ENCODE peak calls at places on chromosomes 2 and 18, in eight cellular contexts. One of them, this sample, is unnamed.

GRCh38 chr2:73851274-73851673 is 22.5 kb downstream of the STAMBP start:
- DNase-seq in OCI-LY7: peak
- DNase-seq in heart left ventricle: no peak
- DNase-seq in RWPE1: peak
- DNase-seq in cardiac muscle cell: no peak
- DNase-seq in lung: no peak
- DNase-seq in SK-N-MC: no peak
- DNase-seq in CD8-positive, alpha-beta T cell: no peak
- DNase-seq in this sample: no peak

GRCh38 chr2:219230201-219230540 is 565 bp downstream of the ANKZF1 start:
- DNase-seq in CD8-positive, alpha-beta T cell: peak
- DNase-seq in RWPE1: peak
- DNase-seq in cardiac muscle cell: peak
- DNase-seq in heart left ventricle: no peak
- DNase-seq in SK-N-MC: no peak
- DNase-seq in OCI-LY7: peak
- DNase-seq in lung: peak
- DNase-seq in this sample: no peak

GRCh38 chr2:156329031-156329921 is 3.2 kb downstream of the NR4A2 start:
- DNase-seq in SK-N-MC: no peak
- DNase-seq in RWPE1: no peak
- DNase-seq in CD8-positive, alpha-beta T cell: peak
- DNase-seq in OCI-LY7: no peak
- DNase-seq in lung: no peak
- DNase-seq in heart left ventricle: no peak
- DNase-seq in cardiac muscle cell: peak
- DNase-seq in this sample: no peak

GRCh38 chr2:178404380-178404767 is 46.6 kb downstream of the PRKRA start:
- DNase-seq in lung: no peak
- DNase-seq in cardiac muscle cell: no peak
- DNase-seq in heart left ventricle: no peak
- DNase-seq in RWPE1: no peak
- DNase-seq in CD8-positive, alpha-beta T cell: no peak
- DNase-seq in SK-N-MC: no peak
- DNase-seq in OCI-LY7: peak
- DNase-seq in this sample: no peak

GRCh38 chr2:164178835-164179470 is 442.3 kb downstream of the GRB14 start:
- DNase-seq in lung: no peak
- DNase-seq in CD8-positive, alpha-beta T cell: no peak
- DNase-seq in SK-N-MC: no peak
- DNase-seq in heart left ventricle: no peak
- DNase-seq in RWPE1: no peak
- DNase-seq in OCI-LY7: no peak
- DNase-seq in cardiac muscle cell: no peak
- DNase-seq in this sample: no peak

GRCh38 chr18:49815927-49816326 is 2.6 kb upstream of the ACAA2 start:
- DNase-seq in lung: no peak
- DNase-seq in OCI-LY7: no peak
- DNase-seq in CD8-positive, alpha-beta T cell: no peak
- DNase-seq in SK-N-MC: no peak
- DNase-seq in heart left ventricle: no peak
- DNase-seq in cardiac muscle cell: no peak
- DNase-seq in RWPE1: no peak
- DNase-seq in this sample: no peak

GRCh38 chr2:65377556-65378307 is 54.7 kb downstream of the SPRED2 start:
- DNase-seq in lung: no peak
- DNase-seq in cardiac muscle cell: no peak
- DNase-seq in RWPE1: peak
- DNase-seq in CD8-positive, alpha-beta T cell: no peak
- DNase-seq in SK-N-MC: peak
- DNase-seq in OCI-LY7: no peak
- DNase-seq in heart left ventricle: no peak
- DNase-seq in this sample: no peak

GRCh38 chr2:120222186-120223033 is 790 bp downstream of the TMEM185B start:
- DNase-seq in SK-N-MC: no peak
- DNase-seq in CD8-positive, alpha-beta T cell: no peak
- DNase-seq in RWPE1: no peak
- DNase-seq in cardiac muscle cell: no peak
- DNase-seq in lung: no peak
- DNase-seq in OCI-LY7: no peak
- DNase-seq in heart left ventricle: no peak
- DNase-seq in this sample: no peak

GRCh38 chr2:73257021-73257420 is 22.9 kb downstream of the CCT7 start:
- DNase-seq in RWPE1: no peak
- DNase-seq in cardiac muscle cell: no peak
- DNase-seq in OCI-LY7: no peak
- DNase-seq in heart left ventricle: no peak
- DNase-seq in CD8-positive, alpha-beta T cell: no peak
- DNase-seq in lung: no peak
- DNase-seq in SK-N-MC: no peak
- DNase-seq in this sample: no peak

GRCh38 chr2:238974061-238974460 is 126.2 kb downstream of the TWIST2 start:
- DNase-seq in cardiac muscle cell: no peak
- DNase-seq in heart left ventricle: no peak
- DNase-seq in SK-N-MC: no peak
- DNase-seq in CD8-positive, alpha-beta T cell: no peak
- DNase-seq in OCI-LY7: no peak
- DNase-seq in RWPE1: peak
- DNase-seq in lung: no peak
- DNase-seq in this sample: no peak

GRCh38 chr2:18378020-18378653 is 182.3 kb downstream of the RDH14 start:
- DNase-seq in OCI-LY7: peak
- DNase-seq in CD8-positive, alpha-beta T cell: peak
- DNase-seq in lung: no peak
- DNase-seq in SK-N-MC: no peak
- DNase-seq in RWPE1: peak
- DNase-seq in heart left ventricle: peak
- DNase-seq in cardiac muscle cell: peak
- DNase-seq in this sample: peak

GRCh38 chr2:232541195-232541960 is 1.9 kb downstream of the CHRNG start:
- DNase-seq in CD8-positive, alpha-beta T cell: no peak
- DNase-seq in SK-N-MC: no peak
- DNase-seq in cardiac muscle cell: no peak
- DNase-seq in RWPE1: no peak
- DNase-seq in OCI-LY7: no peak
- DNase-seq in heart left ventricle: no peak
- DNase-seq in lung: no peak
- DNase-seq in this sample: no peak

GRCh38 chr2:212392544-212392943 is 146.1 kb downstream of the ERBB4 start:
- DNase-seq in OCI-LY7: no peak
- DNase-seq in heart left ventricle: no peak
- DNase-seq in cardiac muscle cell: no peak
- DNase-seq in CD8-positive, alpha-beta T cell: no peak
- DNase-seq in RWPE1: no peak
- DNase-seq in SK-N-MC: no peak
- DNase-seq in lung: no peak
- DNase-seq in this sample: no peak

GRCh38 chr2:229141626-229142025 is 129.5 kb downstream of the PID1 start:
- DNase-seq in SK-N-MC: no peak
- DNase-seq in CD8-positive, alpha-beta T cell: no peak
- DNase-seq in cardiac muscle cell: no peak
- DNase-seq in RWPE1: peak
- DNase-seq in heart left ventricle: no peak
- DNase-seq in OCI-LY7: no peak
- DNase-seq in lung: no peak
- DNase-seq in this sample: no peak

GRCh38 chr2:102508863-102509262 is 35.8 kb downstream of the SLC9A4 start:
- DNase-seq in lung: no peak
- DNase-seq in CD8-positive, alpha-beta T cell: no peak
- DNase-seq in SK-N-MC: no peak
- DNase-seq in heart left ventricle: no peak
- DNase-seq in OCI-LY7: no peak
- DNase-seq in cardiac muscle cell: no peak
- DNase-seq in RWPE1: no peak
- DNase-seq in this sample: no peak

GRCh38 chr18:44518091-44518490 is 162.6 kb upstream of the SETBP1 start:
- DNase-seq in RWPE1: no peak
- DNase-seq in cardiac muscle cell: no peak
- DNase-seq in heart left ventricle: no peak
- DNase-seq in OCI-LY7: no peak
- DNase-seq in SK-N-MC: no peak
- DNase-seq in CD8-positive, alpha-beta T cell: no peak
- DNase-seq in lung: no peak
- DNase-seq in this sample: no peak

GRCh38 chr2:54574107-54574859 is 118.2 kb downstream of the SPTBN1 start:
- DNase-seq in lung: peak
- DNase-seq in RWPE1: no peak
- DNase-seq in SK-N-MC: no peak
- DNase-seq in CD8-positive, alpha-beta T cell: peak
- DNase-seq in OCI-LY7: peak
- DNase-seq in heart left ventricle: peak
- DNase-seq in cardiac muscle cell: no peak
- DNase-seq in this sample: no peak

GRCh38 chr2:3349211-3349693 is 28.4 kb downstream of the EIPR1 start:
- DNase-seq in OCI-LY7: no peak
- DNase-seq in SK-N-MC: no peak
- DNase-seq in cardiac muscle cell: no peak
- DNase-seq in heart left ventricle: no peak
- DNase-seq in RWPE1: no peak
- DNase-seq in CD8-positive, alpha-beta T cell: no peak
- DNase-seq in lung: no peak
- DNase-seq in this sample: peak
- H3K27ac ChIP-seq in OCI-LY7: no peak
- H3K27ac ChIP-seq in SK-N-MC: no peak
- H3K27ac ChIP-seq in cardiac muscle cell: no peak
- H3K27ac ChIP-seq in heart left ventricle: no peak
- H3K27ac ChIP-seq in RWPE1: no peak
- H3K27ac ChIP-seq in CD8-positive, alpha-beta T cell: no peak
- H3K27ac ChIP-seq in lung: no peak
- H3K27ac ChIP-seq in this sample: no peak

DNA sequence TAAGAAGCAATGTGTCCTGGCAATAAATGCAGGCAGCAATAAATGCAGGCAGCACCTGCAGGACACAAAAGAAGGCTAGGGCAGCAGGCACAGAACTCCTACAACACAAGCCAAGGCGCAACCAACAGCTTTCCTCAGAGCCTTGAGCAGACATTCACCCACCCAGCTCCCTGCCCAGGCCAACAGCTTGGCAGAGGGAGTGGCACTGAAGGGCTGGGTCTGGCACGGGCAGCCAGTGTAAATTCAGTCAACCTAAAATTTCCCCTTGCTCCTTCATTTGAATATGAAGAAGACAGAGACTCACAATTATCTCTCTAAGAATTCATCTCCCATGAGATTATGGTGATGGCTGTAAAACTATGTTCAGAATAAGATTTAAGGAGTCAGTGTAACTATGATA is 35.4 kb downstream of the AAK1 start:
- DNase-seq in cardiac muscle cell: no peak
- DNase-seq in SK-N-MC: no peak
- DNase-seq in heart left ventricle: no peak
- DNase-seq in OCI-LY7: no peak
- DNase-seq in CD8-positive, alpha-beta T cell: no peak
- DNase-seq in RWPE1: no peak
- DNase-seq in lung: no peak
- DNase-seq in this sample: no peak
- H3K27ac ChIP-seq in cardiac muscle cell: no peak
- H3K27ac ChIP-seq in SK-N-MC: no peak
- H3K27ac ChIP-seq in heart left ventricle: no peak
- H3K27ac ChIP-seq in OCI-LY7: no peak
- H3K27ac ChIP-seq in CD8-positive, alpha-beta T cell: no peak
- H3K27ac ChIP-seq in RWPE1: no peak
- H3K27ac ChIP-seq in lung: no peak
- H3K27ac ChIP-seq in this sample: no peak

DNA sequence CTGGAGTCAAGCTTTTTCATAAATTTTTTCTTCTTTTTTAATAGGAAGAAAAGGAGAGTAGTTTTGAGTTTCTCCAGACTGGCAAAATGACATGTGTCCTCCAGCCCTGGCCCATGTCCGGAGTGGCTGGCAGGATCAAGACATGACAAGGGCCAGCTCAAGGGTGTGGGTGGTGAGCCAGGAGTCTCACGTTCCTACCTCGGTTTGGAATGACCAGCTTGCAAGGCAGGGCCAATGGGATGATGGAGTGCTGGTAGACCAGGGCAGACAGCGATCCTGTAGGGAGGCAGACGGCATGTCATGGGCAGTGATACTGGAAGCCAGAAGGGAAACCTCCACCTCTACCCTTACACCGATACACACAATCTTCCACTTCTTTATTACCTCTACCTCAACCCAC is 190.6 kb downstream of the TNS1 start:
- DNase-seq in CD8-positive, alpha-beta T cell: no peak
- DNase-seq in cardiac muscle cell: no peak
- DNase-seq in SK-N-MC: no peak
- DNase-seq in OCI-LY7: no peak
- DNase-seq in lung: no peak
- DNase-seq in heart left ventricle: no peak
- DNase-seq in RWPE1: no peak
- DNase-seq in this sample: no peak
- H3K27ac ChIP-seq in CD8-positive, alpha-beta T cell: no peak
- H3K27ac ChIP-seq in cardiac muscle cell: no peak
- H3K27ac ChIP-seq in SK-N-MC: no peak
- H3K27ac ChIP-seq in OCI-LY7: no peak
- H3K27ac ChIP-seq in lung: no peak
- H3K27ac ChIP-seq in heart left ventricle: peak
- H3K27ac ChIP-seq in RWPE1: no peak
- H3K27ac ChIP-seq in this sample: no peak

DNA sequence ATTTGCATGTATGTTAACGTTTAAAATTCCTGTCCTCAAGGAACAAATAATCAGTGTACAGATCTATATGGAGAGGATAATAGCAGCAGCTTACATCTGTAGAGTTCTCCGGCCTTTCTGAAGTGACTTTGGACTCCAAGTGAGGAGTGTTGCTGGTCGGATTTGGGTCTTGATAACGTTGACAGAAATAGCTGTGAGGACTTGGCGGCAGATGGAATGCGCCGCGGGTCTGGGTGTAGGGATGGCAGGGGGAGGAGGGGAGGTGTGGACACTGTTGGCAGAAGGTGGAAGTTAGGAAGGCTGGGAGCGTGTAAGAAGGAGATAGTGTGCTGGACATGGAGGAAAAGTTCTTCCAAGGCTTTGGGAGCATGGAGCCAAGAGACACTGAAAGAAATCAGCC is 170.9 kb upstream of the GATA6 start:
- DNase-seq in SK-N-MC: no peak
- DNase-seq in OCI-LY7: no peak
- DNase-seq in cardiac muscle cell: peak
- DNase-seq in lung: no peak
- DNase-seq in CD8-positive, alpha-beta T cell: no peak
- DNase-seq in heart left ventricle: peak
- DNase-seq in RWPE1: no peak
- DNase-seq in this sample: no peak
- H3K27ac ChIP-seq in SK-N-MC: no peak
- H3K27ac ChIP-seq in OCI-LY7: no peak
- H3K27ac ChIP-seq in cardiac muscle cell: peak
- H3K27ac ChIP-seq in lung: peak
- H3K27ac ChIP-seq in CD8-positive, alpha-beta T cell: no peak
- H3K27ac ChIP-seq in heart left ventricle: no peak
- H3K27ac ChIP-seq in RWPE1: no peak
- H3K27ac ChIP-seq in this sample: no peak

This sample was measured in substantia nigra.